ENCODE peak calls at places on chromosomes 4 and X, in seven cellular contexts. K, U, T, N, A, O and B are unnamed samples.

GRCh38 chrX:124117325-124117724 is 155.8 kb downstream of the STAG2 start:
- DNase-seq in T (no peak), O (no peak), N (no peak), U (no peak), K (no peak), A (no peak), B (no peak)

GRCh38 chrX:19017271-19017670 is 33.4 kb upstream of the PHKA2 start:
- DNase-seq in U (no peak), O (peak; percentile 8), K (no peak), T (peak; percentile 22), A (no peak), N (no peak), B (no peak)

GRCh38 chr4:41197495-41197894 is 16.8 kb downstream of the APBB2 start:
- DNase-seq in T (no peak), O (no peak), U (no peak), K (no peak), A (no peak), N (no peak), B (no peak)

GRCh38 chrX:105299286-105299685 is 78.8 kb upstream of the TEX13A start:
- DNase-seq in A (no peak), U (no peak), O (no peak), K (no peak), N (no peak), T (no peak), B (no peak)

GRCh38 chr4:79445371-79445781 is 37.3 kb upstream of the GK2 start:
- DNase-seq in T (no peak), N (no peak), O (no peak), A (no peak), U (no peak), K (no peak), B (no peak)

GRCh38 chr4:111410571-111410970 is 734.7 kb upstream of the FAM241A start:
- DNase-seq in T (no peak), U (no peak), A (no peak), O (no peak), K (no peak), N (no peak), B (no peak)

GRCh38 chr4:37244583-37245390 is at the start of gene NWD2:
- DNase-seq in K (no peak), O (no peak), N (no peak), U (no peak), A (no peak), T (no peak), B (no peak)

GRCh38 chrX:78725257-78725656 is 22.3 kb upstream of the LPAR4 start:
- DNase-seq in U (no peak), O (no peak), K (no peak), A (no peak), T (no peak), N (no peak), B (no peak)

GRCh38 chrX:72142094-72142843 is 10.6 kb upstream of the RTL5 start:
- DNase-seq in A (no peak), U (no peak), O (no peak), T (no peak), K (no peak), N (no peak), B (no peak)

GRCh38 chr4:175716956-175717355 is 95.1 kb downstream of the GPM6A start:
- DNase-seq in T (no peak), O (no peak), K (no peak), U (no peak), N (no peak), A (no peak), B (no peak)

GRCh38 chrX:132592880-132593279 is 104.0 kb upstream of the MBNL3 start:
- DNase-seq in K (no peak), T (peak; percentile 14), U (no peak), A (no peak), O (peak; percentile 22), N (no peak), B (no peak)

GRCh38 chr4:146053901-146054300 is 115.3 kb upstream of the ZNF827 start:
- DNase-seq in T (no peak), U (no peak), N (no peak), K (no peak), A (no peak), O (no peak), B (no peak)

GRCh38 chr4:8593268-8594096 is 917 bp downstream of the CPZ start:
- DNase-seq in O (no peak), T (no peak), U (no peak), K (no peak), N (no peak), A (no peak), B (no peak)

GRCh38 chr4:144754562-144755410 is 108.8 kb downstream of the HHIP start:
- DNase-seq in O (no peak), U (no peak), A (no peak), K (no peak), T (peak; percentile 40), N (no peak), B (no peak)
- TF ChIP-seq CTCF in O (peak; percentile 27), U (peak; percentile 71), A (no peak), K (no peak), T (peak; percentile 55), N (no peak), B (no peak)

GRCh38 chrX:39688576-39689373 is 409.0 kb downstream of the BCOR start:
- DNase-seq in K (peak; percentile 30), T (peak; percentile 68), U (peak; percentile 40), N (peak; percentile 25), A (no peak), O (no peak), B (no peak)
- H3K27ac ChIP-seq in K (peak overlapping the region; percentile 82), T (peak overlapping the region; percentile 44), U (peak overlapping the region; percentile 21), N (peak overlapping the region; percentile 26), A (peak overlapping the region; percentile 68), O (no peak overlapping the region), B (peak overlapping the region; percentile 63)

GRCh38 chr4:82496349-82496748 is 65.4 kb downstream of the TMEM150C start:
- DNase-seq in N (no peak), T (no peak), A (no peak), O (no peak), U (no peak), K (no peak), B (no peak)

GRCh38 chr4:82493721-82494425 is 63.5 kb downstream of the ENOPH1 start:
- DNase-seq in U (no peak), A (no peak), O (no peak), N (no peak), K (no peak), T (no peak), B (no peak)

GRCh38 chr4:82500830-82501229 is 61.0 kb downstream of the TMEM150C start:
- DNase-seq in O (no peak), T (no peak), K (no peak), U (no peak), N (no peak), A (no peak), B (no peak)

GRCh38 chr4:82500106-82500738 is 61.6 kb downstream of the TMEM150C start:
- DNase-seq in T (no peak), O (no peak), K (no peak), U (no peak), N (no peak), A (no peak), B (no peak)

GRCh38 chr4:82499705-82500104 is 62.1 kb downstream of the TMEM150C start:
- DNase-seq in K (no peak), T (no peak), U (no peak), A (no peak), N (no peak), O (no peak), B (no peak)
- H3K4me3 ChIP-seq in K (no peak overlapping the region), T (no peak overlapping the region), U (no peak overlapping the region), A (no peak overlapping the region), N (no peak overlapping the region), O (no peak overlapping the region), B (no peak overlapping the region)

GRCh38 chrX:52261463-52262194 is 76.9 kb downstream of the MAGED4 start:
- DNase-seq in U (peak; percentile 96), K (peak; percentile 81), O (peak; percentile 85), N (peak; percentile 87), T (peak; percentile 98), A (peak; percentile 95), B (peak; percentile 49)
- TF ChIP-seq CTCF in U (peak; percentile 100), K (peak; percentile 95), O (peak; percentile 87), N (peak; percentile 99), T (peak; percentile 99), A (peak; percentile 98), B (peak; percentile 98)

DNA sequence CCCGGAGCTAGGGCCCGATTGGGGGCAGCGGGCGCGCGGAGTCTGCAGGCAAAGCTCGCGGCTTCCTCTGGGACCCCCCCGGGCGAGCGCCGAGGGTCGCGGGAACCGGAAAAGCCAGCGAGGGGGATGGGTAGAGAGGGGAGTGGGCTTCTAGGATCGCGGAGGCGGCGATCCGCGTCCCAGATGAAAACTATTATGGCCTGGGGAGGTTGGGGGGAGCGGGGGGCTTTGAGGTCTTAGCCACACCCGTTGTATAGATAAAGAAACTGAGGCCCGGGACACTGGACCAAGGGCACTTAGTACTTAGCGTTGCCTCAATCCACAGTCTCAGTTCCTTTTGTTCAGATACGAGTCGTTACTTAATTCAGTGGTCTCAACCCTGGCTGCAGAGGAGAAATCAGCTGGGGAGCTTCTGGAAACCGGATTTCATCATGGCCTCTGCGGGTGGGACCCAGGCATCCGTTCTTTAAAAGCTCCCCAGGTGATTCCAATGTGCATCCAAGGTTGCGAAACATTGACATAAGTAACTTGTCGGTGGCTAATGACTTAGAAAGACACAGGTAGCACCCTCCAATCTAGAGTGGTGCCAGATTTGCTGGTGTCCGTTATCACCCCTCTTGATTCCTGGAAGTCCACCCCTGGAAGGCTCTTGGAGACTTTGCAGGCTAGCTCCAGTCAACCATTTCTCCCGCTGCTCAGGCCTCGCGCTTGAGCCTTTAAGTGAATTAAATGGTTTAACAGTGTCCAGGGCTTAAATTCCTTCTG is 90.7 kb downstream of the GEMIN8 start:
- DNase-seq in O (no peak), N (no peak), A (no peak), T (no peak), U (no peak), K (no peak), B (no peak)
- H3K27ac ChIP-seq in O (no peak overlapping the region), N (no peak overlapping the region), A (peak overlapping the region; percentile 47), T (no peak overlapping the region), U (peak overlapping the region; percentile 93), K (peak overlapping the region; percentile 91), B (no peak overlapping the region)

DNA sequence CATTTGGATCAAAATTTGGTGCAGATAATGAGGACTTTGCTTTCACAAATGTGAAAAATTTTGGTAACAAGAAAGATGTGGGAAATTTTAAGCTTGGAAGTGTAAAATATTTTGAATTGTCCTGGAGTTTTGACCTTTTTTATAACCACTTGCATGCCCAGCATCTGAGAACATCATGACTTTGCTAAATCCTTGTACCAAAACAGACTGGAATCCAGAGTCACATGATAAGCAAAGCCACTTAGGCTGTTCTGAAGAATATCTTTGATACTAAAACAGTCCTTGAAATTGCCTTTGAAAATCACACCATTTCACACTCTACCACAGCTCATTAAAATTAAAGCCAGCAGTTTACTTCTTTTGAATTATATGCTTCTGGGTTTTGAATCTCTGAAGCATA is 2.5 kb upstream of the PPM1K start:
- DNase-seq in K (no peak), U (no peak), N (no peak), A (no peak), T (no peak), O (no peak), B (no peak)
- H3K4me3 ChIP-seq in K (no peak overlapping the region), U (no peak overlapping the region), N (no peak overlapping the region), A (no peak overlapping the region), T (no peak overlapping the region), O (no peak overlapping the region), B (no peak overlapping the region)

GRCh38 chr4:103786014-103786413 is 66.2 kb upstream of the TACR3 start:
- DNase-seq in A (no peak), K (no peak), U (no peak), T (no peak), O (peak; percentile 59), N (no peak), B (no peak)
- TF ChIP-seq CTCF in A (no peak), K (no peak), U (peak; percentile 41), T (no peak), O (peak; percentile 82), N (no peak), B (peak; percentile 42)